ENCODE peak calls at places on chromosomes 5 and 9, in four cellular contexts. O is Calu3, G is Panc1, N is epithelial cell of esophagus. C is an unnamed sample.

GRCh38 chr9:7144265-7145046 is 386.7 kb downstream of the KDM4C start:
- DNase-seq in O (no peak), G (no peak), N (no peak), C (no peak)

GRCh38 chr5:122907238-122907637 is 61.8 kb downstream of the SNX24 start:
- DNase-seq in O (no peak), G (no peak), N (peak), C (peak)

GRCh38 chr5:147303251-147303650 is 68.4 kb downstream of the STK32A start:
- DNase-seq in O (peak), G (no peak), N (peak), C (no peak)

GRCh38 chr9:136194540-136194939 is 10.4 kb downstream of the LHX3 start:
- DNase-seq in O (no peak), G (no peak), N (no peak), C (no peak)

GRCh38 chr9:136777359-136777758 is 13.0 kb upstream of the LCN15 start:
- DNase-seq in O (no peak), G (no peak), N (no peak), C (no peak)

GRCh38 chr9:73565833-73566465 is 414.3 kb downstream of the ANXA1 start:
- DNase-seq in O (peak), G (no peak), N (peak), C (peak)

GRCh38 chr9:128470560-128470959 is 14.8 kb downstream of the ODF2 start:
- DNase-seq in O (no peak), G (no peak), N (no peak), C (peak)

GRCh38 chr9:13675638-13676000 is 396.1 kb upstream of the MPDZ start:
- DNase-seq in O (no peak), G (no peak), N (no peak), C (peak)

GRCh38 chr5:171629221-171630005 is 156.2 kb upstream of the SMIM23 start:
- DNase-seq in O (no peak), G (no peak), N (peak), C (peak)

GRCh38 chr9:134268308-134268724 is 57.9 kb upstream of the RXRA start:
- DNase-seq in O (no peak), G (no peak), N (no peak), C (peak)

GRCh38 chr5:16550316-16550952 is 66.4 kb downstream of the RETREG1 start:
- DNase-seq in O (peak), G (peak), N (peak), C (peak)

DNA sequence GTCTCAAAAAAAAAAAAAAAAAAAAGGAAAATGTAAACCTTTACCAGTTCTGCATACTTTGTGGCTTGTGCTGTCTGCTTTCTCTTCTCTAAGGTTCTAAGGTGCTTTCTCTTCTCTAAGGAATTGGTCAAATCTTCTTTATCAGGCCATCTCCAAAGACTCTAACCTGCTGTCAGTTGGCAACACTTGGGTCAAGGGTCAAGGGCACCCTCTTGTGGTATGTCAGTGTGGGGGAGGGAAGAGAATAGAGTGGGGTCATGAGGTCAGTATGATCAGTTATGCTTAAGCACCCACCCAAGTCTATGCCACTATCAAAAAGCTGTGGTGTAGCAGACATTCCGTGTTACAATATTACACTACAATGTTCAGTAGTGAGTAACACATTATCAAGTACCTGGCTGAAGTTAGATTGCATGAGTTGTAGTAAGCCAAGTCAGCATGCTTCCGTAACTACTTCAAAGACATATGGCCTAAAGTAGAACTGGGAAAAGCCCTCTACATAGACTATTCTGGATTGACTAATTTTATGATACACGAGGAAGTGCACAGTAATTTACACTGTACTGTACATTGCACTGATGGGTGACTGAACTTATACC is 25.0 kb upstream of the CCL28 start:
- DNase-seq in O (no peak), G (no peak), N (no peak), C (no peak)
- TF ChIP-seq CTCF in O (no peak), G (no peak), N (no peak), C (no peak)

GRCh38 chr9:77944556-77945261 is 86.9 kb downstream of the GNAQ start:
- DNase-seq in O (no peak), G (no peak), N (no peak), C (peak)
- TF ChIP-seq CTCF in O (no peak), G (no peak), N (no peak), C (peak)

GRCh38 chr5:60178101-60178500 is 284.6 kb upstream of the PDE4D start:
- DNase-seq in O (no peak), G (no peak), N (no peak), C (peak)
- TF ChIP-seq CTCF in O (no peak), G (no peak), N (no peak), C (no peak)

DNA sequence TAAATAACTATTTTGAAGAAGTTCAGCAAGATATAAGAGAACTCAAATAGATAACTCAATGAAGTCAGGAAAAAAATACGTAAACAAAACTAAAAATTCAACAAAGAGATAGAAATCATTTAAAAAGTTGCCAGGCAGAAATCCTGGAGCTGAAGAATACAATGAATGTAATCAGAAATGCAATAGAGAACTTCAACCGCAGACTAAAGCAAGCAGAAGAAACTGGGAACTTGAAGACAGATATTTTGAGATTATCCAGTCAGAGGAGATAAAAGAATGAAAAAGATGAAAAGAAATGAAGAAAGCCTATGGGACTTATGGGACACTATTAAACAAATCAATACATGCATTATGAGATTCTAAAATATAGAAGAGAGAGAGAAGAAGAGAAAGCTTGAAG is 129.1 kb upstream of the LPAR1 start:
- DNase-seq in O (no peak), G (no peak), N (no peak), C (no peak)
- TF ChIP-seq CTCF in O (no peak), G (no peak), N (no peak), C (no peak)

DNA sequence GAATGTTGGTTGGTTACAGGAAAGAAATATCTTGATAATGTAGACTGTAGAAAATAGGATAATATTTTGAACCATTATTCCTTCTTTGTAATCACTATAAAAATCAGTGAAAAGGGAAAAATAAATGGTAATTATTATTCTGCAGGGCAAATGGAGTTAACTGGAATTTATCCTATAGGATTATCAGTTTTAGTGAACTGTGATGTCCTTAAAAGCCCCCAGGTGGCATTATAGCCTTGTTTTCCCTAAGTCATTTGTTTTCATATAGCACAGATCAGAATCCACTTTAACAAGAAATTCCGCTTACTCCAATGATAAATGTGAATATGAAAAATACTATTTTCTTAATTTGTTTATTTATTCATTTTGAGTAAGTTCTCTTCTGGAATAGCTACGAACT is 26.2 kb upstream of the WDR41 start:
- DNase-seq in O (peak), G (no peak), N (peak), C (peak)
- TF ChIP-seq CTCF in O (no peak), G (peak), N (peak), C (no peak)